ENCODE peak calls at places on chromosomes 2 and 18, in seven cellular contexts. T is OCI-LY7; L is neural progenitor cell; R is HAP-1; D is SW480; N is effector memory CD8-positive, alpha-beta T cell; P is iPS DF 6.9. M is an unnamed sample.

GRCh38 chr2:240868286-240869108 is at the start of gene AGXT:
- DNase-seq in D (peak; percentile 23), P (no peak), R (no peak), N (no peak), T (no peak), L (no peak), M (no peak)

GRCh38 chr2:112275887-112276773 is 733 bp downstream of the ZC3H6 start:
- DNase-seq in R (peak; percentile 86), D (peak; percentile 87), T (peak; percentile 89), L (peak; percentile 94), P (peak; percentile 29), N (peak; percentile 77), M (peak; percentile 88)

GRCh38 chr18:49247786-49248185 is 212.7 kb downstream of the DYM start:
- DNase-seq in T (no peak), R (no peak), N (no peak), P (no peak), L (no peak), D (no peak), M (no peak)

GRCh38 chr18:34809697-34810096 is 99.6 kb downstream of the DTNA start:
- DNase-seq in N (no peak), T (no peak), P (peak; percentile 57), D (no peak), L (peak; percentile 56), R (peak; percentile 67), M (peak; percentile 13)

GRCh38 chr2:190216829-190217228 is 102.8 kb downstream of the HIBCH start:
- DNase-seq in N (no peak), R (peak; percentile 44), T (peak; percentile 33), P (peak; percentile 33), L (peak; percentile 74), D (peak; percentile 40), M (peak; percentile 38)

GRCh38 chr2:148338544-148338943 is 306.0 kb upstream of the EPC2 start:
- DNase-seq in L (no peak), T (no peak), R (no peak), N (no peak), D (no peak), P (no peak), M (no peak)

GRCh38 chr18:74493689-74494088 is 2.5 kb upstream of the CNDP2 start:
- DNase-seq in R (peak; percentile 29), N (peak; percentile 53), D (peak; percentile 65), P (no peak), L (peak; percentile 72), T (peak; percentile 63), M (peak; percentile 46)

GRCh38 chr2:209426432-209426831 is 2.6 kb downstream of the MAP2 start:
- DNase-seq in D (peak; percentile 52), R (no peak), L (peak; percentile 23), T (no peak), P (no peak), N (no peak), M (no peak)

GRCh38 chr2:46845542-46846453 is 69.8 kb downstream of the MCFD2 start:
- DNase-seq in T (no peak), D (no peak), L (no peak), R (no peak), P (no peak), N (no peak), M (no peak)

GRCh38 chr2:48085888-48086287 is 179.6 kb upstream of the FBXO11 start:
- DNase-seq in R (no peak), N (no peak), T (no peak), L (no peak), D (no peak), P (no peak), M (no peak)

GRCh38 chr2:214550774-214551173 is 139.9 kb downstream of the VWC2L start:
- DNase-seq in R (no peak), T (no peak), D (no peak), L (no peak), P (no peak), N (no peak), M (no peak)

M was measured in K562.